ENCODE peak calls at places on chromosomes 13 and 19, in seven cellular contexts. One of them, this sample, is unnamed.

GRCh38 chr13:103525530-103525929 is 459.3 kb upstream of the SLC10A2 start:
- DNase-seq in spleen: no peak
- DNase-seq in neural progenitor cell: no peak
- DNase-seq in colonic mucosa: no peak
- DNase-seq in Peyer's patch: no peak
- DNase-seq in IMR-90: no peak
- DNase-seq in tibial artery: no peak
- DNase-seq in this sample: no peak

GRCh38 chr19:35247526-35248309 is 1.1 kb upstream of the LSR start:
- DNase-seq in neural progenitor cell: peak
- DNase-seq in spleen: peak
- DNase-seq in Peyer's patch: peak
- DNase-seq in colonic mucosa: peak
- DNase-seq in tibial artery: peak
- DNase-seq in IMR-90: no peak
- DNase-seq in this sample: no peak

GRCh38 chr13:49776871-49777270 is 15.6 kb downstream of the KPNA3 start:
- DNase-seq in colonic mucosa: no peak
- DNase-seq in spleen: no peak
- DNase-seq in IMR-90: peak
- DNase-seq in neural progenitor cell: no peak
- DNase-seq in tibial artery: no peak
- DNase-seq in Peyer's patch: no peak
- DNase-seq in this sample: no peak

GRCh38 chr19:35295792-35296462 is 4.0 kb downstream of the MAG start:
- DNase-seq in colonic mucosa: no peak
- DNase-seq in IMR-90: no peak
- DNase-seq in spleen: peak
- DNase-seq in tibial artery: no peak
- DNase-seq in neural progenitor cell: no peak
- DNase-seq in Peyer's patch: peak
- DNase-seq in this sample: no peak

GRCh38 chr19:41734585-41734984 is 20.7 kb upstream of the CEACAM6 start:
- DNase-seq in Peyer's patch: no peak
- DNase-seq in spleen: no peak
- DNase-seq in neural progenitor cell: no peak
- DNase-seq in IMR-90: no peak
- DNase-seq in tibial artery: no peak
- DNase-seq in colonic mucosa: peak
- DNase-seq in this sample: no peak

GRCh38 chr13:21203132-21203531 is 26.7 kb downstream of the MRPL57 start:
- DNase-seq in Peyer's patch: no peak
- DNase-seq in IMR-90: peak
- DNase-seq in neural progenitor cell: no peak
- DNase-seq in tibial artery: no peak
- DNase-seq in colonic mucosa: no peak
- DNase-seq in spleen: no peak
- DNase-seq in this sample: no peak

GRCh38 chr19:32614916-32615315 is 33.9 kb downstream of the PDCD5 start:
- DNase-seq in IMR-90: no peak
- DNase-seq in Peyer's patch: no peak
- DNase-seq in tibial artery: peak
- DNase-seq in neural progenitor cell: no peak
- DNase-seq in spleen: peak
- DNase-seq in colonic mucosa: no peak
- DNase-seq in this sample: no peak

GRCh38 chr19:2089001-2089711 is 7.0 kb downstream of the MOB3A start:
- DNase-seq in Peyer's patch: peak
- DNase-seq in neural progenitor cell: no peak
- DNase-seq in tibial artery: no peak
- DNase-seq in spleen: no peak
- DNase-seq in IMR-90: peak
- DNase-seq in colonic mucosa: no peak
- DNase-seq in this sample: no peak

GRCh38 chr19:39998511-39998910 is 1.7 kb downstream of the ZNF546 start:
- DNase-seq in Peyer's patch: no peak
- DNase-seq in colonic mucosa: no peak
- DNase-seq in tibial artery: no peak
- DNase-seq in IMR-90: peak
- DNase-seq in spleen: no peak
- DNase-seq in neural progenitor cell: no peak
- DNase-seq in this sample: no peak

GRCh38 chr19:4366666-4367335 is 23.4 kb downstream of the MPND start:
- DNase-seq in colonic mucosa: no peak
- DNase-seq in Peyer's patch: no peak
- DNase-seq in IMR-90: no peak
- DNase-seq in spleen: peak
- DNase-seq in tibial artery: no peak
- DNase-seq in neural progenitor cell: no peak
- DNase-seq in this sample: no peak

GRCh38 chr13:30623392-30623791 is 5.7 kb downstream of the USPL1 start:
- DNase-seq in Peyer's patch: no peak
- DNase-seq in spleen: no peak
- DNase-seq in IMR-90: no peak
- DNase-seq in neural progenitor cell: no peak
- DNase-seq in tibial artery: no peak
- DNase-seq in colonic mucosa: no peak
- DNase-seq in this sample: no peak

GRCh38 chr13:79226938-79227337 is 179.1 kb downstream of the RBM26 start:
- DNase-seq in colonic mucosa: no peak
- DNase-seq in spleen: no peak
- DNase-seq in neural progenitor cell: no peak
- DNase-seq in IMR-90: no peak
- DNase-seq in Peyer's patch: no peak
- DNase-seq in tibial artery: no peak
- DNase-seq in this sample: no peak

GRCh38 chr19:34733266-34733825 is 697 bp upstream of the ZNF181 start:
- DNase-seq in neural progenitor cell: peak
- DNase-seq in colonic mucosa: no peak
- DNase-seq in IMR-90: no peak
- DNase-seq in Peyer's patch: peak
- DNase-seq in spleen: peak
- DNase-seq in tibial artery: peak
- DNase-seq in this sample: peak

GRCh38 chr13:77384999-77385398 is 58.1 kb upstream of the MYCBP2 start:
- DNase-seq in neural progenitor cell: no peak
- DNase-seq in Peyer's patch: no peak
- DNase-seq in IMR-90: no peak
- DNase-seq in colonic mucosa: no peak
- DNase-seq in spleen: no peak
- DNase-seq in tibial artery: no peak
- DNase-seq in this sample: no peak

GRCh38 chr13:72839831-72840426 is 58.0 kb downstream of the PIBF1 start:
- DNase-seq in spleen: peak
- DNase-seq in IMR-90: peak
- DNase-seq in colonic mucosa: peak
- DNase-seq in tibial artery: no peak
- DNase-seq in neural progenitor cell: peak
- DNase-seq in Peyer's patch: no peak
- DNase-seq in this sample: no peak

GRCh38 chr13:33863390-33863789 is 45.4 kb downstream of the RFC3 start:
- DNase-seq in Peyer's patch: no peak
- DNase-seq in tibial artery: no peak
- DNase-seq in neural progenitor cell: no peak
- DNase-seq in colonic mucosa: no peak
- DNase-seq in spleen: no peak
- DNase-seq in IMR-90: no peak
- DNase-seq in this sample: no peak

GRCh38 chr13:40910324-40911050 is 108.6 kb downstream of the ELF1 start:
- DNase-seq in colonic mucosa: no peak
- DNase-seq in neural progenitor cell: no peak
- DNase-seq in Peyer's patch: no peak
- DNase-seq in spleen: no peak
- DNase-seq in IMR-90: peak
- DNase-seq in tibial artery: no peak
- DNase-seq in this sample: no peak

GRCh38 chr13:78131811-78132210 is 213.2 kb upstream of the EDNRB start:
- DNase-seq in spleen: no peak
- DNase-seq in colonic mucosa: no peak
- DNase-seq in neural progenitor cell: no peak
- DNase-seq in tibial artery: no peak
- DNase-seq in IMR-90: peak
- DNase-seq in Peyer's patch: no peak
- DNase-seq in this sample: no peak

GRCh38 chr13:77176350-77176749 is 149.4 kb upstream of the FBXL3 start:
- DNase-seq in spleen: no peak
- DNase-seq in IMR-90: peak
- DNase-seq in tibial artery: no peak
- DNase-seq in colonic mucosa: no peak
- DNase-seq in neural progenitor cell: no peak
- DNase-seq in Peyer's patch: no peak
- DNase-seq in this sample: no peak

GRCh38 chr13:23500858-23501257 is 67.4 kb upstream of the SACS start:
- DNase-seq in spleen: no peak
- DNase-seq in Peyer's patch: no peak
- DNase-seq in colonic mucosa: no peak
- DNase-seq in neural progenitor cell: no peak
- DNase-seq in IMR-90: peak
- DNase-seq in tibial artery: no peak
- DNase-seq in this sample: no peak

GRCh38 chr19:52190679-52191293 is 934 bp downstream of the PPP2R1A start:
- DNase-seq in IMR-90: peak
- DNase-seq in neural progenitor cell: peak
- DNase-seq in spleen: peak
- DNase-seq in tibial artery: peak
- DNase-seq in Peyer's patch: no peak
- DNase-seq in colonic mucosa: peak
- DNase-seq in this sample: no peak

GRCh38 chr19:50325310-50326100 is 3.7 kb downstream of the KCNC3 start:
- DNase-seq in colonic mucosa: peak
- DNase-seq in Peyer's patch: peak
- DNase-seq in IMR-90: peak
- DNase-seq in tibial artery: no peak
- DNase-seq in spleen: peak
- DNase-seq in neural progenitor cell: peak
- DNase-seq in this sample: no peak

GRCh38 chr13:97316390-97316789 is 94.3 kb downstream of the MBNL2 start:
- DNase-seq in neural progenitor cell: no peak
- DNase-seq in spleen: no peak
- DNase-seq in IMR-90: no peak
- DNase-seq in colonic mucosa: no peak
- DNase-seq in Peyer's patch: no peak
- DNase-seq in tibial artery: no peak
- DNase-seq in this sample: no peak

GRCh38 chr19:1865172-1866010 is 2.0 kb upstream of the KLF16 start:
- DNase-seq in IMR-90: no peak
- DNase-seq in colonic mucosa: no peak
- DNase-seq in spleen: peak
- DNase-seq in neural progenitor cell: no peak
- DNase-seq in tibial artery: no peak
- DNase-seq in Peyer's patch: no peak
- DNase-seq in this sample: no peak

GRCh38 chr13:39245688-39246087 is 207.4 kb downstream of the NHLRC3 start:
- DNase-seq in spleen: no peak
- DNase-seq in Peyer's patch: no peak
- DNase-seq in neural progenitor cell: no peak
- DNase-seq in colonic mucosa: no peak
- DNase-seq in IMR-90: no peak
- DNase-seq in tibial artery: no peak
- DNase-seq in this sample: no peak

DNA sequence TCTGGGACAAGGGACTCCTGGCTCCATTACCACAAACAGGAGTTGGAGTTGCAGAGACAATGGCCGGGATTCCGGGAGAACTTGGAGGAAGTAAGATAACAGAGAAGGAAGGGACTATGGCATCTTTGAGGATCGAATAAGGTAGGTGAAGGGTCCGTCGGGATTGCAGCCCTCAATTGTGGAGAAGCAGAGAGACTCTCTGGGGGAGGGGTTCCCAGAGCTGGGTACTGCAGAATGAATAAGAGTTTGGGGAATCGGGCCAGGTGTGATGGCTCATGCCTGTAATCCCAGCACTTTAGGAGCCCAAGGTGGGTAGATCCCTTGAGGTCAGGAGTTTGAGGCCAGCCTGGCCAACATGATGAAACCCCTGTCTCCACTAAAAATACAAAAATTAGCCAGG is 3.8 kb downstream of the BST2 start:
- DNase-seq in tibial artery: no peak
- DNase-seq in colonic mucosa: no peak
- DNase-seq in spleen: no peak
- DNase-seq in IMR-90: no peak
- DNase-seq in Peyer's patch: no peak
- DNase-seq in neural progenitor cell: no peak
- DNase-seq in this sample: no peak
- TF ChIP-seq CTCF in tibial artery: no peak
- TF ChIP-seq CTCF in colonic mucosa: no peak
- TF ChIP-seq CTCF in spleen: no peak
- TF ChIP-seq CTCF in IMR-90: no peak
- TF ChIP-seq CTCF in Peyer's patch: no peak
- TF ChIP-seq CTCF in neural progenitor cell: no peak
- TF ChIP-seq CTCF in this sample: no peak

DNA sequence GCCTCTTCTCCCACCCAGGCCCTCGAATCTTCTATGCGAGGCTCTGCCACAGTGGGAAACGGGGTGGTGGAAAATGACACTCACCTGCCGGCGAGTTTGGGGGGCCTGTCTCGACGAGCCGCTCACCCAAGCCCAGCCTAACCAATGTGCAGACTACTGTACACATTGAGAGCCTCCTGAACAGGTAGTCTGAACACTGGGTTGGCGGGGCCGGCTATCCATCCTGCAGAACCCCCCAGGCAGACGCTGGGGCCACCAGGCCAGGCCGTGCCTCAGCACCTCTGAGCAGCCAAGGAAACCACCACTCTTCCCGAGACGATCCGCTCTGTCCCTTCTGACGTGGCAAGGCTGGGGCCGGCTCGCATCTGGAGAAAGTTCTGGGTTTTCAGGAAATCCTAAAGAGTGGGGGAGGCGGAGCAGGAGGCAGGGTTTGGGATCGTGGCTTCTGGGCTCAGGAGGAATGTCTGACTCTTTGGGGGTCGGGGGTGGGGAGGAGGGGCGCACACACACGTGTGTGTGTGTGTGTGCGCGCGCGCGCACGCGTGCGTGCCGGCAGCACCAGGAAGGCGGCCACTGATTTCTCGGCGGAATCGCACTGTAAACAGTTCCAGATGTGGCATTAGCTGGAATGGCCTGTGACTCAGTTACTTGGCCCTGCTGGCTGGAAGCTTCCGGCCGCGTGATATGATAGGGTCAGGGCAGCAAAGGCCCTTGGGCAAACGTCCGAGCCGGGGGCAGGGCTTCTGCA is 18.5 kb downstream of the TMED1 start:
- DNase-seq in colonic mucosa: peak
- DNase-seq in spleen: no peak
- DNase-seq in Peyer's patch: no peak
- DNase-seq in IMR-90: peak
- DNase-seq in neural progenitor cell: no peak
- DNase-seq in tibial artery: peak
- DNase-seq in this sample: peak
- H3K27ac ChIP-seq in colonic mucosa: peak
- H3K27ac ChIP-seq in spleen: peak
- H3K27ac ChIP-seq in Peyer's patch: peak
- H3K27ac ChIP-seq in IMR-90: peak
- H3K27ac ChIP-seq in neural progenitor cell: no peak
- H3K27ac ChIP-seq in tibial artery: peak
- H3K27ac ChIP-seq in this sample: peak

GRCh38 chr19:18672606-18673337 is 10.7 kb upstream of the CRTC1 start:
- DNase-seq in IMR-90: peak
- DNase-seq in colonic mucosa: no peak
- DNase-seq in tibial artery: peak
- DNase-seq in neural progenitor cell: peak
- DNase-seq in Peyer's patch: no peak
- DNase-seq in spleen: no peak
- DNase-seq in this sample: no peak
- TF ChIP-seq CTCF in IMR-90: peak
- TF ChIP-seq CTCF in colonic mucosa: no peak
- TF ChIP-seq CTCF in tibial artery: peak
- TF ChIP-seq CTCF in neural progenitor cell: peak
- TF ChIP-seq CTCF in Peyer's patch: no peak
- TF ChIP-seq CTCF in spleen: no peak
- TF ChIP-seq CTCF in this sample: peak

GRCh38 chr13:26583662-26584061 is 26.2 kb downstream of the WASF3 start:
- DNase-seq in neural progenitor cell: no peak
- DNase-seq in tibial artery: no peak
- DNase-seq in colonic mucosa: no peak
- DNase-seq in IMR-90: no peak
- DNase-seq in Peyer's patch: no peak
- DNase-seq in spleen: no peak
- DNase-seq in this sample: no peak
- H3K27ac ChIP-seq in neural progenitor cell: peak
- H3K27ac ChIP-seq in tibial artery: no peak
- H3K27ac ChIP-seq in colonic mucosa: no peak
- H3K27ac ChIP-seq in IMR-90: peak
- H3K27ac ChIP-seq in Peyer's patch: no peak
- H3K27ac ChIP-seq in spleen: no peak
- H3K27ac ChIP-seq in this sample: no peak

This sample was measured in thoracic aorta.